ENCODE peak calls at places on chromosomes 16 and 17, in four cellular contexts. One of them, this sample, is unnamed.

GRCh38 chr17:50768348-50768761 is 1.0 kb upstream of the ANKRD40CL start:
- DNase-seq in A549: peak
- DNase-seq in HepG2: peak
- DNase-seq in WTC11: no peak
- DNase-seq in this sample: no peak

GRCh38 chr17:42067371-42068180 is 17.2 kb upstream of the C17orf113 start:
- DNase-seq in A549: peak
- DNase-seq in HepG2: peak
- DNase-seq in WTC11: peak
- DNase-seq in this sample: peak

GRCh38 chr17:78046923-78047322 is 81.6 kb downstream of the TMC6 start:
- DNase-seq in WTC11: no peak
- DNase-seq in HepG2: no peak
- DNase-seq in A549: no peak
- DNase-seq in this sample: no peak

GRCh38 chr16:55250641-55251550 is 73.1 kb upstream of the IRX6 start:
- DNase-seq in WTC11: no peak
- DNase-seq in HepG2: no peak
- DNase-seq in A549: no peak
- DNase-seq in this sample: no peak

GRCh38 chr17:7878234-7878633 is 10.4 kb upstream of the CHD3 start:
- DNase-seq in WTC11: no peak
- DNase-seq in HepG2: no peak
- DNase-seq in A549: no peak
- DNase-seq in this sample: no peak

GRCh38 chr17:2939714-2940351 is 123.6 kb downstream of the OR1D5 start:
- DNase-seq in HepG2: no peak
- DNase-seq in A549: no peak
- DNase-seq in WTC11: no peak
- DNase-seq in this sample: no peak

GRCh38 chr17:48456584-48456983 is 26.6 kb upstream of the SKAP1 start:
- DNase-seq in WTC11: peak
- DNase-seq in HepG2: no peak
- DNase-seq in A549: peak
- DNase-seq in this sample: no peak

GRCh38 chr16:55169780-55170179 is 154.2 kb upstream of the IRX6 start:
- DNase-seq in A549: no peak
- DNase-seq in HepG2: no peak
- DNase-seq in WTC11: no peak
- DNase-seq in this sample: no peak

GRCh38 chr16:67928561-67929364 is 2.9 kb downstream of the CTRL start:
- DNase-seq in WTC11: peak
- DNase-seq in HepG2: peak
- DNase-seq in A549: peak
- DNase-seq in this sample: peak

GRCh38 chr16:88995194-88995593 is 18.2 kb upstream of the CBFA2T3 start:
- DNase-seq in A549: no peak
- DNase-seq in WTC11: no peak
- DNase-seq in HepG2: no peak
- DNase-seq in this sample: no peak

GRCh38 chr17:82957469-82957795 is 117.6 kb upstream of the ZNF750 start:
- DNase-seq in HepG2: no peak
- DNase-seq in A549: no peak
- DNase-seq in WTC11: peak
- DNase-seq in this sample: no peak

GRCh38 chr17:6514371-6514770 is 42.0 kb downstream of the PITPNM3 start:
- DNase-seq in WTC11: no peak
- DNase-seq in HepG2: no peak
- DNase-seq in A549: no peak
- DNase-seq in this sample: no peak

GRCh38 chr17:15262291-15263205 is 2.6 kb downstream of the PMP22 start:
- DNase-seq in WTC11: peak
- DNase-seq in HepG2: no peak
- DNase-seq in A549: peak
- DNase-seq in this sample: peak

GRCh38 chr17:50316016-50316587 is 29.8 kb upstream of the XYLT2 start:
- DNase-seq in WTC11: no peak
- DNase-seq in A549: no peak
- DNase-seq in HepG2: no peak
- DNase-seq in this sample: no peak

GRCh38 chr17:39196820-39197331 is 593 bp downstream of the CACNB1 start:
- DNase-seq in A549: peak
- DNase-seq in WTC11: peak
- DNase-seq in HepG2: no peak
- DNase-seq in this sample: peak

GRCh38 chr17:15377608-15378007 is 36.2 kb upstream of the TEKT3 start:
- DNase-seq in A549: no peak
- DNase-seq in HepG2: peak
- DNase-seq in WTC11: no peak
- DNase-seq in this sample: no peak

GRCh38 chr16:67514382-67514828 is 14.2 kb upstream of the RIPOR1 start:
- DNase-seq in A549: peak
- DNase-seq in WTC11: peak
- DNase-seq in HepG2: peak
- DNase-seq in this sample: peak

GRCh38 chr17:3532106-3532858 is 25.3 kb downstream of the TRPV3 start:
- DNase-seq in HepG2: no peak
- DNase-seq in WTC11: no peak
- DNase-seq in A549: no peak
- DNase-seq in this sample: no peak

GRCh38 chr17:17206149-17206912 is at the start of gene PLD6:
- DNase-seq in A549: peak
- DNase-seq in HepG2: peak
- DNase-seq in WTC11: peak
- DNase-seq in this sample: peak

GRCh38 chr17:27778193-27778592 is 22.1 kb downstream of the NOS2 start:
- DNase-seq in HepG2: no peak
- DNase-seq in WTC11: no peak
- DNase-seq in A549: no peak
- DNase-seq in this sample: peak

GRCh38 chr16:56982695-56983094 is 6.7 kb upstream of the NLRC5 start:
- DNase-seq in A549: no peak
- DNase-seq in WTC11: no peak
- DNase-seq in HepG2: no peak
- DNase-seq in this sample: no peak

GRCh38 chr16:67398546-67399217 is 5.4 kb upstream of the TPPP3 start:
- DNase-seq in HepG2: no peak
- DNase-seq in WTC11: no peak
- DNase-seq in A549: no peak
- DNase-seq in this sample: no peak

GRCh38 chr17:32483451-32484019 is 3.3 kb upstream of the CDK5R1 start:
- DNase-seq in HepG2: peak
- DNase-seq in A549: peak
- DNase-seq in WTC11: peak
- DNase-seq in this sample: peak

DNA sequence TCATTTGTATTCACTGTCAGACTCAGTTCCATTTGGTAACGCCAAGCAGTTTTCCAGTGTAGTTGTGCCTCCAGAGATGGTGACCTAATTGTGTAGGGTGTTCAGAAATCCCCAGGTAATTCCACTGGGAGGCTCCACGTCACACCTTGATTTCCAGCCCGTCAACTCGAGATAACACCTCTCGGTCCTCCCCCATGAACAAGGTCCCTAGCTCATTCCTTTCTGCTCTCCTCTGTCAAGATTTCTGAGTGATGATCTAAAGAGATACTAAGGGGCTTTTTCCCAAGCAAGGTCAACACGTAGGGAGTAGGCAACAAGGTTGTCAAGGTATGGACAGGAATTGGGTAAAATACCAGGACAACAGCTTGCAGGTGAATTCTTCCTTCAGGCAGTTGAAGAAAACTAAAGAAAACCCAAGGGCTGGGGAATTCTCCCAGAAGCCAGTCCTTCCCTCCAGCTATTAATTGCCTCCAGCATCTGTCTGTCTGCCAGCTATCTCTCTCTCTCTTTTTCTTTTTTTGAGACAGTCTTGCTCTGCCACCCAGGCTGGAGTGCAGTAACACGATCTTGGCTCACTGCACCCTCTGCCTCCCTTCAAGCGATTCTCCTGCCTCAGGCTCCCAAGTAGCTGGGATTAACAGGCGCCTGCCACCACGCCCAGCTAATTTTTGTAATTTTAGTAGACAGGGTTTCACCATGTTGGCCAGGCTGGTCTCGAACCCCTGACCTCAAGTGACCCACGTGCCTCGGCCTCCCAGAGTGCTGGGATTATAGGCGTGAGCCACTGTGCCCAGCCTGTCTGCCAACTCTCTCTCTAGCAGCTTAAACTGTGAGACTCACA is 31.3 kb downstream of the GPRC5B start:
- DNase-seq in WTC11: no peak
- DNase-seq in A549: no peak
- DNase-seq in HepG2: no peak
- DNase-seq in this sample: no peak
- TF ChIP-seq NR3C1 in WTC11: no peak
- TF ChIP-seq NR3C1 in A549: no peak
- TF ChIP-seq NR3C1 in HepG2: no peak
- TF ChIP-seq NR3C1 in this sample: no peak

GRCh38 chr16:4017807-4018206 is 98.4 kb downstream of the ADCY9 start:
- DNase-seq in A549: no peak
- DNase-seq in WTC11: no peak
- DNase-seq in HepG2: no peak
- DNase-seq in this sample: no peak

GRCh38 chr16:4021916-4022315 is 94.3 kb downstream of the ADCY9 start:
- DNase-seq in HepG2: no peak
- DNase-seq in A549: no peak
- DNase-seq in WTC11: no peak
- DNase-seq in this sample: no peak

GRCh38 chr16:4025428-4025827 is 90.8 kb downstream of the ADCY9 start:
- DNase-seq in A549: no peak
- DNase-seq in WTC11: no peak
- DNase-seq in HepG2: no peak
- DNase-seq in this sample: no peak

GRCh38 chr16:4016648-4017047 is 99.6 kb downstream of the ADCY9 start:
- DNase-seq in HepG2: no peak
- DNase-seq in A549: no peak
- DNase-seq in WTC11: no peak
- DNase-seq in this sample: no peak

DNA sequence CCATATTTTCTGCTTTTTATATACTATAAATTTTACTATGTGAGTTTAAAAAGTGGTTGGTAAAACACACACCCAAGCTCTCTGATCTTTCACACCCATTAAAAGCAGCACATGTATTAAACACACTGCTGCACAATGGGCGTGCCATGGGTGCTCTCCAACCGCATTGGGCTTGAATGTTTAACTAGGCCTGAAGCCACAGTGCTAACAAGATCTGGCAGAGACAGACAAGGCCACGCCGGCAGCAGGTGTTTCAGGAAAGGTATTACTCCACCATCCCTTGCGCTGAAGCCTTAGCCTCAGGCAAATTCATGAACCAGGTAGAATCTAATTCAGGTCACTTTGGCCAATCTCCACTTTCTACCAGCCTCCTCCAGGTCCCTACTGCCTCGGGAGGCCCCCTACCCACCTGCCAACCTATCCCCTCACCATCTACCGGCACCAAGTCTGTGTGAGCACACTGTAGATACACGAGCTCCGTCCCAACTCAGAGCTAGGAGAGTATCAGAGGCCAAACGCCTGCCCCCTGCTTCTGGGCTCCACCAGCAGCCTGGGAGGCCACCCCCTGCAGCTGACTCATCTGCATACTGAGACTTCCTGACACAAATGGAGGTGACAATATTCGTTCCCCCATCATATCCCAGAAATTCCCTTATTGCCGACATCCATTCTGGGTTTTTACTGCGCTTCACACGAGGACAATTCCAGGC is 95.0 kb downstream of the ADCY9 start:
- DNase-seq in HepG2: peak
- DNase-seq in WTC11: no peak
- DNase-seq in A549: peak
- DNase-seq in this sample: no peak
- TF ChIP-seq NR3C1 in HepG2: no peak
- TF ChIP-seq NR3C1 in WTC11: no peak
- TF ChIP-seq NR3C1 in A549: no peak
- TF ChIP-seq NR3C1 in this sample: no peak

DNA sequence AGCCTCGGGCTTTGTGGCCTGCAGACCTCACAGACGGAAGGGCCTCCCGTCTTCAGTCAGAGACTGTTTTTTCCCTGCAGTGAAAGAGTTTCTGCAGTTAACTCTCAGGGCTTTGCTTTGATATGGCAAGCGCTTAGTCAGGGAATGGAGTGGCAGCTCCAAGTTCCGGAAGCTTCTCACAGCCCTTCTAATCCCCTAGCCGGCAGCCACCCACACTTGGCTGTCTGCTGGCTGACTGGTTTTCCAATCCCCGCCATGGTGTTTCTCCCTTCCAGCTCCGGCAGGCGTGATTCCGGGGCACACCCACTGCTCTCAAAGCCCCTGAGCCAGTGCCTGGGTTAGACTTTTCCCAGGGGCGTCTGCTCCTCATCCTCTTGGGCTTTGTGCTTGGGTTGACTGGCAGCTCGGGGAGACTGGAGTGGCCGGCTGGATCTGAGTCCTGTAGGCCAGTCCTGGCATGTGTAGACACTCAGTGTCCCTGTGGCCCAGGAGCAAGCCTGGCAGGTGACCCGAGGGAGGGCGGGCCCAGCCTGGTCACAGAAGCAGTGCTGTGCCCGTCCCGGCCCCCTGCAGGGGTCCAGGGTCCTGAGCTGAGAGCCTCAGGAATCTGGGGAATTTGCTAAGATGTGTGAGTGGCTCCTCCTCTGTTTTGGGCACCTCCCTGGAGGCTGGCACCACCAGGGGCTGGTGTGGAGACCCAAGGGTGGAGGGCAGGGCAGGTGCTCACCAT is 30.0 kb downstream of the BAIAP2 start:
- DNase-seq in A549: no peak
- DNase-seq in WTC11: no peak
- DNase-seq in HepG2: no peak
- DNase-seq in this sample: no peak
- TF ChIP-seq NR3C1 in A549: no peak
- TF ChIP-seq NR3C1 in WTC11: no peak
- TF ChIP-seq NR3C1 in HepG2: no peak
- TF ChIP-seq NR3C1 in this sample: no peak

GRCh38 chr17:75685508-75685907 is 18.4 kb downstream of the SAP30BP start:
- DNase-seq in HepG2: no peak
- DNase-seq in WTC11: no peak
- DNase-seq in A549: no peak
- DNase-seq in this sample: no peak

GRCh38 chr17:75684249-75684648 is 17.1 kb downstream of the SAP30BP start:
- DNase-seq in A549: no peak
- DNase-seq in HepG2: no peak
- DNase-seq in WTC11: no peak
- DNase-seq in this sample: no peak

GRCh38 chr17:75683467-75684041 is 16.4 kb downstream of the SAP30BP start:
- DNase-seq in HepG2: peak
- DNase-seq in A549: peak
- DNase-seq in WTC11: no peak
- DNase-seq in this sample: peak

GRCh38 chr17:75688209-75688771 is 21.2 kb downstream of the SAP30BP start:
- DNase-seq in A549: no peak
- DNase-seq in HepG2: no peak
- DNase-seq in WTC11: no peak
- DNase-seq in this sample: no peak

DNA sequence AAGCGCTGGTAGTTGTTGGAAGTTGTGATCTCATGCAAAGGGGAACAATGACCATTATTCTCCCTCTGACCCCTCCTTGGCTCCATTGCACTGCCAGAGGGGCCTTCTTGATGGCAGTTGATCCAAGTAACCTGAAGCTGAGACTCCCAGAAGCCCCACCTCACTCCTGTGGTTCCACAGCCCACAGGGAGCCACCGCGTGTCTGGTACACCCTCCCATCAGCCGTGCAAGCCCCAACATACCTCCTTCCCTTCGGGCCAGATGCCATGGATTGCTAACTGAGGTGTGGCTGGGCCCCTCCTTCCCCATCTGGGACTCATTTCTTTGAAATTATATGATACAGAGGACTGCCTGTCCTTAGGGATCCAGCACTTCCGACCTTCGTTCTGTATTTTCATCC is 17.8 kb downstream of the SAP30BP start:
- DNase-seq in HepG2: no peak
- DNase-seq in WTC11: no peak
- DNase-seq in A549: peak
- DNase-seq in this sample: no peak
- TF ChIP-seq NR3C1 in HepG2: no peak
- TF ChIP-seq NR3C1 in WTC11: no peak
- TF ChIP-seq NR3C1 in A549: no peak
- TF ChIP-seq NR3C1 in this sample: no peak